ENCODE peak calls at places on chromosomes 13 and 19, in nine cellular contexts. I is bronchial epithelial cell, P is tibial artery, J is PC-3, C is A673, V is WTC11, Q is transverse colon, A is psoas muscle, F is AG09309. S is an unnamed sample.

GRCh38 chr13:80082396-80083096 is 258.4 kb downstream of the SPRY2 start:
- DNase-seq in I (peak), P (no peak), J (peak), C (no peak), V (no peak), Q (no peak), A (no peak), F (no peak), S (no peak)

GRCh38 chr13:42048625-42049453 is at the start of gene DGKH:
- DNase-seq in I (peak), P (peak), J (peak), C (peak), V (peak), Q (peak), A (peak), F (no peak), S (peak)

GRCh38 chr19:30029721-30030510 is 87.9 kb downstream of the URI1 start:
- DNase-seq in I (peak), P (no peak), J (peak), C (no peak), V (no peak), Q (no peak), A (no peak), F (peak), S (no peak)

GRCh38 chr13:49098771-49099512 is 121.2 kb upstream of the MLNR start:
- DNase-seq in I (peak), P (no peak), J (no peak), C (no peak), V (no peak), Q (no peak), A (no peak), F (no peak), S (no peak)

GRCh38 chr13:113216165-113217056 is 7.0 kb downstream of the CUL4A start:
- DNase-seq in I (peak), P (no peak), J (peak), C (peak), V (no peak), Q (peak), A (peak), F (no peak), S (peak)

GRCh38 chr19:5520501-5520900 is 47.3 kb downstream of the TINCR start:
- DNase-seq in I (no peak), P (no peak), J (no peak), C (no peak), V (no peak), Q (no peak), A (no peak), F (no peak), S (no peak)

GRCh38 chr19:29507081-29507860 is 18.5 kb upstream of the VSTM2B start:
- DNase-seq in I (no peak), P (no peak), J (no peak), C (no peak), V (no peak), Q (no peak), A (no peak), F (no peak), S (no peak)

GRCh38 chr13:78121459-78122348 is 203.1 kb upstream of the EDNRB start:
- DNase-seq in I (peak), P (no peak), J (peak), C (peak), V (peak), Q (peak), A (no peak), F (peak), S (peak)

GRCh38 chr19:6822311-6822670 is 49.8 kb downstream of the VAV1 start:
- DNase-seq in I (no peak), P (no peak), J (no peak), C (no peak), V (no peak), Q (no peak), A (no peak), F (no peak), S (no peak)

GRCh38 chr19:45876411-45877197 is 9.3 kb downstream of the IRF2BP1 start:
- DNase-seq in I (no peak), P (no peak), J (no peak), C (no peak), V (peak), Q (peak), A (peak), F (no peak), S (peak)

GRCh38 chr13:31008400-31009115 is 76.1 kb downstream of the TEX26 start:
- DNase-seq in I (peak), P (no peak), J (no peak), C (no peak), V (no peak), Q (no peak), A (no peak), F (no peak), S (no peak)

GRCh38 chr13:25446261-25446660 is 74.5 kb downstream of the ATP8A2 start:
- DNase-seq in I (no peak), P (no peak), J (no peak), C (no peak), V (no peak), Q (no peak), A (no peak), F (no peak), S (no peak)

GRCh38 chr13:25447396-25447795 is 75.6 kb downstream of the ATP8A2 start:
- DNase-seq in I (no peak), P (no peak), J (peak), C (no peak), V (no peak), Q (no peak), A (no peak), F (no peak), S (no peak)
- TF ChIP-seq CTCF in I (no peak), P (no peak), J (no peak), C (no peak), V (no peak), Q (no peak), A (no peak), F (no peak), S (no peak)

DNA sequence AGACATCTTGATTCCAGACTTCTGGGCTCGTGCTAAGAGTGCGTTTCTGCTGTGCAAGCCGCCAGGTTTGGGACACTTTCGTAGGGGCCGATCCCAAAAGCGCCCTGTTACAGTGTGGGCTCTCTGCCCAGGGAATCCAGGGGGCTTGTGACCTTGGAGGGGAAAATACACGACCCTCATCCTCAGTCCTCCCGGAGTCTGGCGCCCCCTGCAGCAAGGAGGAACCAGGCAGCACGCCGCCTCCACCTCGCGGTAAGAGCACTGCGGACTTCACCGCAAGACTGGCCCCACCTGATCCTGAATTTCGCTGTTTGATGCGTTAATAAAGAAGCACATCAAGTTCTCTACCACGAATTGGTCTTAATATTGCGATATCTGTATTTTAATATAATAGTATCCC is 5.2 kb downstream of the POLRMT start:
- DNase-seq in I (no peak), P (no peak), J (no peak), C (peak), V (peak), Q (no peak), A (no peak), F (no peak), S (peak)
- TF ChIP-seq CTCF in I (peak), P (no peak), J (peak), C (peak), V (peak), Q (no peak), A (no peak), F (peak), S (no peak)

GRCh38 chr13:34344761-34345600 is 527.0 kb downstream of the RFC3 start:
- DNase-seq in I (no peak), P (no peak), J (no peak), C (no peak), V (no peak), Q (no peak), A (no peak), F (no peak), S (no peak)
- TF ChIP-seq CTCF in I (no peak), P (no peak), J (no peak), C (no peak), V (no peak), Q (no peak), A (no peak), F (no peak), S (no peak)

GRCh38 chr13:61410669-61411297 is 4.9 kb downstream of the PCDH20 start:
- DNase-seq in I (peak), P (no peak), J (peak), C (peak), V (no peak), Q (no peak), A (no peak), F (no peak), S (no peak)
- TF ChIP-seq CTCF in I (peak), P (no peak), J (peak), C (peak), V (peak), Q (peak), A (peak), F (peak), S (peak)

GRCh38 chr13:109113427-109113826 is 484.0 kb downstream of the MYO16 start:
- DNase-seq in I (peak), P (no peak), J (no peak), C (no peak), V (no peak), Q (no peak), A (no peak), F (no peak), S (no peak)
- TF ChIP-seq CTCF in I (no peak), P (no peak), J (no peak), C (no peak), V (no peak), Q (no peak), A (no peak), F (no peak), S (no peak)

GRCh38 chr13:40205771-40206240 is 460.6 kb downstream of the FOXO1 start:
- DNase-seq in I (peak), P (no peak), J (no peak), C (no peak), V (no peak), Q (no peak), A (no peak), F (no peak), S (no peak)
- TF ChIP-seq CTCF in I (no peak), P (no peak), J (no peak), C (no peak), V (no peak), Q (no peak), A (no peak), F (no peak), S (no peak)

GRCh38 chr13:37475966-37476365 is 122.6 kb downstream of the POSTN start:
- DNase-seq in I (peak), P (no peak), J (no peak), C (no peak), V (no peak), Q (no peak), A (no peak), F (no peak), S (no peak)

GRCh38 chr13:37475151-37475550 is 123.4 kb downstream of the POSTN start:
- DNase-seq in I (no peak), P (no peak), J (no peak), C (no peak), V (no peak), Q (no peak), A (no peak), F (no peak), S (no peak)

GRCh38 chr13:37476874-37477273 is 121.7 kb downstream of the POSTN start:
- DNase-seq in I (peak), P (no peak), J (no peak), C (no peak), V (no peak), Q (no peak), A (no peak), F (no peak), S (no peak)

DNA sequence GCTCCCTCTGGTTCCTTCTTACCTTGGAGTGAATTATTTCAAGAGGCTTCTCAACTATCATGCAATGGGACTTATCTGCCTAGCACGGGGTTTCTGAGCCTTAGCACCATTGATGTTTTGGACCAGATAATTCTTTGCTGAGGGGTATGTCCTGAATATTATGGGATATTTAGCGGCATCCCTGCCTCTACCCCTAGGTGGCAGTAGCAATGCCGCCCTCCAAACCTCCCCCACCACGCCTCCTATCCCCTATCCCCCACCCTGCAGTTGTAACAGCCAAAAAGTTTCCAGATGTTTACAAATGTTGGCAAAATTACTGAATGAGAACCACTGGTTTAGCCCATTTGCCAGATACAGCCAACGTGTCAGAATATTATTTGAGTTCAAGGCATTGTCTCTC is 125.5 kb downstream of the POSTN start:
- DNase-seq in I (no peak), P (no peak), J (no peak), C (peak), V (peak), Q (no peak), A (no peak), F (no peak), S (no peak)
- TF ChIP-seq CTCF in I (no peak), P (no peak), J (peak), C (peak), V (peak), Q (no peak), A (no peak), F (no peak), S (no peak)

GRCh38 chr13:44972956-44973581 is 16.2 kb downstream of the NUFIP1 start:
- DNase-seq in I (peak), P (no peak), J (peak), C (peak), V (no peak), Q (no peak), A (no peak), F (no peak), S (no peak)

GRCh38 chr13:44969858-44970484 is 19.3 kb downstream of the NUFIP1 start:
- DNase-seq in I (peak), P (no peak), J (peak), C (peak), V (no peak), Q (no peak), A (no peak), F (peak), S (peak)

GRCh38 chr13:44971656-44972595 is 17.3 kb downstream of the NUFIP1 start:
- DNase-seq in I (no peak), P (no peak), J (no peak), C (peak), V (no peak), Q (no peak), A (no peak), F (no peak), S (no peak)

GRCh38 chr13:44961997-44962396 is 27.3 kb downstream of the NUFIP1 start:
- DNase-seq in I (no peak), P (no peak), J (no peak), C (no peak), V (no peak), Q (no peak), A (no peak), F (no peak), S (no peak)

DNA sequence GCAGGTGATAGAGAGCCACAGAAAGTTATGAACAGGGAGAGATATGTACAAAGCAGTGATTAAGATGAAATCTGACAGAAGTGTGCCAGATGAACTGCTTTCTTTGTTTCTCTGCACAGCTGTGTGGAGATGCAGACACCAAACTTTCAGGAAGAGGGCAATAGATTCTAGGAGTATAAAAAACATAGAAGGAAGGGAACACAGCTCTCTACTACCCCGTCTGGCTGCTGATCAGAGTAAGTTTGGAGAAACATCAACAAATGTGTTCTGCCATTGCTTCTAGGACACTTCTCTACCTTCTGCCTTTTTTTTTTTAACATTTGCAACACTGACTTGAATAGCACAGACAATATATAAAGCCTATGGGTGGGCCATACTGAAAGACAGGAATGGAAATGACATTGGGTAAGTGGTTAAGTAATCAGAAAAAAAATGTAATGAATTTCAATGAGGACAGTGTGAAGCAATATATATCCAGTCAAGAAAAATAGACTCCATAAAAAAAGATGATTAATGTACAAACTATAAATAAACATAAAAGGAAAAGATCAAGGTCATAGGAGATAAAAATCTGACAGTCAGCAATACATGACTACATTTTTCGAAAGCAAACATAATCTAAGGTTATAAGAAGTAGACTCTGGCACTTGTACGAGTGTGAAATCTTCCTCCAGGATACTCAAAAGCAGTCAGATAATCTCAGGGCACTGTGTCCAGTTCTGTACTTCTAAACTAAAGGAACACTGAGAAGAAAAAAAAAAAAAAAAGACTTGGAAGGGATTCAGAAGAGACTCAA is 21.4 kb downstream of the NUFIP1 start:
- DNase-seq in I (no peak), P (no peak), J (peak), C (no peak), V (no peak), Q (no peak), A (no peak), F (no peak), S (no peak)
- TF ChIP-seq CTCF in I (no peak), P (no peak), J (peak), C (peak), V (no peak), Q (peak), A (no peak), F (peak), S (no peak)

GRCh38 chr13:96229356-96229755 is 139.4 kb downstream of the HS6ST3 start:
- DNase-seq in I (peak), P (no peak), J (peak), C (peak), V (no peak), Q (no peak), A (no peak), F (no peak), S (no peak)
- TF ChIP-seq CTCF in I (peak), P (no peak), J (peak), C (peak), V (peak), Q (peak), A (peak), F (no peak), S (peak)

GRCh38 chr19:42113641-42114348 is 18.5 kb downstream of the POU2F2 start:
- DNase-seq in I (peak), P (no peak), J (peak), C (peak), V (no peak), Q (no peak), A (peak), F (peak), S (peak)
- TF ChIP-seq CTCF in I (peak), P (no peak), J (peak), C (peak), V (no peak), Q (no peak), A (no peak), F (peak), S (no peak)